ENCODE peak calls at places on chromosomes 5 and 9, in nine cellular contexts. Q is astrocyte, S is HCT116, N is A549, Z is thoracic aorta, F is H9, Y is IMR-90, P is OCI-LY7, V is endothelial cell of umbilical vein. W is an unnamed sample. For H3K9me3, the result is how much of the 10 kb centered on the place peaks cover.

GRCh38 chr5:3598725-3599282 is 3.2 kb downstream of the IRX1 start:
- DNase-seq in V (no peak), Z (no peak), S (no peak), P (no peak), Y (no peak), F (peak), Q (peak), N (no peak), W (no peak)

GRCh38 chr5:164475339-164475977 is 970.0 kb downstream of the MAT2B start:
- DNase-seq in F (no peak), S (no peak), V (peak), N (peak), Z (no peak), Y (peak), P (peak), Q (peak), W (no peak)

GRCh38 chr5:159415301-159415937 is 85.1 kb upstream of the IL12B start:
- DNase-seq in F (no peak), Z (no peak), N (no peak), V (no peak), Q (no peak), Y (no peak), S (no peak), P (no peak), W (no peak)

GRCh38 chr9:127344373-127344995 is 52.5 kb upstream of the SLC2A8 start:
- DNase-seq in Y (peak), V (no peak), P (no peak), N (no peak), Z (no peak), F (no peak), S (no peak), Q (peak), W (peak)

GRCh38 chr9:136047775-136048559 is 47.1 kb downstream of the NACC2 start:
- DNase-seq in Z (no peak), P (no peak), S (no peak), V (peak), F (no peak), Q (no peak), Y (no peak), N (no peak), W (no peak)

GRCh38 chr5:175652741-175653663 is 4.9 kb upstream of the HRH2 start:
- DNase-seq in Z (no peak), Y (no peak), P (no peak), S (no peak), F (no peak), N (no peak), Q (no peak), V (no peak), W (no peak)

GRCh38 chr9:99515087-99515486 is 293.0 kb downstream of the SEC61B start:
- DNase-seq in V (no peak), S (no peak), P (no peak), Y (no peak), Q (no peak), Z (no peak), F (no peak), N (no peak), W (no peak)

GRCh38 chr5:88269222-88269771 is 652 bp upstream of the TMEM161B start:
- DNase-seq in P (peak), F (no peak), Z (no peak), N (no peak), Y (peak), V (peak), Q (peak), S (no peak), W (no peak)

GRCh38 chr5:125848746-125849145 is 574.5 kb upstream of the GRAMD2B start:
- DNase-seq in Y (no peak), P (no peak), F (no peak), Q (no peak), Z (no peak), N (no peak), V (no peak), S (no peak), W (no peak)

GRCh38 chr9:95003694-95004451 is 277.4 kb downstream of the AOPEP start:
- DNase-seq in S (no peak), P (no peak), V (peak), Y (peak), F (peak), N (peak), Z (no peak), Q (peak), W (no peak)

GRCh38 chr5:437281-437771 is 5.7 kb upstream of the EXOC3 start:
- DNase-seq in Y (no peak), V (no peak), P (no peak), Z (no peak), F (peak), N (no peak), Q (no peak), S (no peak), W (no peak)

GRCh38 chr9:127921592-127922120 is 4.8 kb upstream of the ST6GALNAC4 start:
- DNase-seq in F (peak), Y (no peak), V (peak), Z (no peak), P (peak), S (no peak), N (no peak), Q (no peak), W (no peak)

GRCh38 chr9:117000834-117001233 is 313.7 kb downstream of the TRIM32 start:
- DNase-seq in V (no peak), F (no peak), Q (no peak), P (no peak), Y (no peak), N (no peak), S (no peak), Z (no peak), W (no peak)

GRCh38 chr5:126857472-126858410 is 80.8 kb downstream of the LMNB1 start:
- DNase-seq in Z (no peak), S (no peak), N (no peak), Y (peak), V (no peak), P (no peak), F (peak), Q (peak), W (no peak)

GRCh38 chr5:113682497-113683136 is 169.1 kb downstream of the YTHDC2 start:
- DNase-seq in V (peak), N (peak), Z (no peak), Y (peak), P (no peak), F (peak), S (peak), Q (peak), W (no peak)
- TF ChIP-seq CTCF in V (peak), N (no peak), Z (no peak), Y (peak), P (no peak), F (peak), S (no peak), Q (no peak), W (no peak)

GRCh38 chr9:78013924-78014323 is 17.7 kb downstream of the GNAQ start:
- DNase-seq in Q (no peak), F (no peak), S (no peak), N (no peak), V (no peak), P (no peak), Z (no peak), Y (no peak), W (no peak)

GRCh38 chr9:78006734-78007133 is 24.9 kb downstream of the GNAQ start:
- DNase-seq in P (no peak), V (no peak), Z (no peak), Q (no peak), F (no peak), Y (no peak), N (no peak), S (no peak), W (no peak)

GRCh38 chr9:78011037-78011436 is 20.6 kb downstream of the GNAQ start:
- DNase-seq in N (no peak), V (no peak), Q (no peak), P (no peak), Y (no peak), Z (no peak), F (no peak), S (no peak), W (no peak)

GRCh38 chr9:78009156-78009555 is 22.5 kb downstream of the GNAQ start:
- DNase-seq in S (no peak), Z (no peak), F (no peak), V (no peak), Q (no peak), P (no peak), Y (no peak), N (no peak), W (no peak)

DNA sequence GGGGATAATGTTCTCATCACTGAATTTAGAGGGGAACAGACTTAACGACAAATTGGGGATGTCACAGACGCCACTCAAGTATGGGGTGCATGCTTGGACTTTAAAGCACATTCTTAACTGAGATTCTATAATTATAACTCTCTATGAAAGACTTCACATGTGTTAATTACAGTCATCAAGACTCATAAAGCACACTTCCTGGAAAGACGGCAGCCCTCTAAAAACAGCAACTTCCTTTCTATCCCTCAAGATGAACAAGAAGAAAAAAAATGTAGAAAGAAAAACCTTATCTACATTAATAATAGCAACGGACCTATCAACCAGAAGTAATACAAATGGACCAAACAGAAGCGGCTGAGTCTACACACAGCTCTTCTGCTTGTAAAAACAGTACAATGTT is 21.2 kb downstream of the GNAQ start:
- DNase-seq in Z (no peak), Q (no peak), Y (no peak), N (no peak), V (peak), S (no peak), F (no peak), P (no peak), W (no peak)
- H3K27ac ChIP-seq in Z (no peak), Q (no peak), Y (no peak), N (no peak), V (no peak), S (no peak), F (no peak), P (no peak), W (no peak)

GRCh38 chr5:140794594-140795258 is at the start of gene PCDHA2:
- DNase-seq in P (no peak), V (no peak), Y (no peak), F (no peak), N (peak), Z (no peak), Q (no peak), S (no peak), W (no peak)
- H3K9me3 ChIP-seq in P (under half), V (under half), Y (under half), F (under half), N (under half), Z (under half), Q (under half), S (under half), W (under half)

DNA sequence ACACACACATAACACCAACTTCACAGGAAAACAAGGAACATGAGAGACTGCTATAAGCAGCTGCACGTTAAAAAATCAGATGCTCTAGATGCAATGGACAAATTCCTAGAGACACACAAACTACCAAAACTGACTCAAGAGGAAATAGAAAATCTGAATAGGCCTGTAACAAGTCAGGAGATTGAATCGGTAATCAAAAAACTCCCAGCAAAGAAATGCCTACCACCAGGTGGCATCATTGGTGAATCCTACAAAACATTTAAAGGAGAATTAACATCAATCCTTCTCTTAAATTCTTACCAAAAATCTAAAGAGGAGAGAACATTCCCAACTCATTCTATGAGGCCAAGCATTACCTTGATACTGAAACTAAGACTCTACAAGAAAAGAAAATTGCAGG is 54.9 kb downstream of the NDST1 start:
- DNase-seq in Y (peak), Z (no peak), S (peak), N (peak), F (no peak), V (peak), P (peak), Q (peak), W (no peak)
- TF ChIP-seq CTCF in Y (peak), Z (peak), S (peak), N (peak), F (peak), V (peak), P (peak), Q (peak), W (peak)